ENCODE peak calls at places on chromosomes 13 and 19, in four cellular contexts. One of them, this sample, is unnamed.

GRCh38 chr19:14434157-14434501 is 1.0 kb downstream of the PKN1 start:
- DNase-seq in stimulated activated CD8-positive, alpha-beta memory T cell treated with anti-CD3 and anti-CD28 coated beads, Interleukin-2, amount 100 ng/mL, for 48 hours: no peak
- DNase-seq in EL: no peak
- DNase-seq in testis: peak; percentile 36
- DNase-seq in this sample: no peak

GRCh38 chr13:80475718-80476117 is 134.8 kb upstream of the SPRY2 start:
- DNase-seq in EL: no peak
- DNase-seq in testis: no peak
- DNase-seq in stimulated activated CD8-positive, alpha-beta memory T cell treated with anti-CD3 and anti-CD28 coated beads, Interleukin-2, amount 100 ng/mL, for 48 hours: no peak
- DNase-seq in this sample: no peak

GRCh38 chr19:4456843-4457653 is 546 bp downstream of the UBXN6 start:
- DNase-seq in stimulated activated CD8-positive, alpha-beta memory T cell treated with anti-CD3 and anti-CD28 coated beads, Interleukin-2, amount 100 ng/mL, for 48 hours: peak; percentile 37
- DNase-seq in testis: peak; percentile 67
- DNase-seq in EL: peak; percentile 64
- DNase-seq in this sample: no peak

GRCh38 chr13:85334187-85334586 is 465.0 kb downstream of the SLITRK6 start:
- DNase-seq in EL: no peak
- DNase-seq in stimulated activated CD8-positive, alpha-beta memory T cell treated with anti-CD3 and anti-CD28 coated beads, Interleukin-2, amount 100 ng/mL, for 48 hours: no peak
- DNase-seq in testis: no peak
- DNase-seq in this sample: no peak

GRCh38 chr19:2337329-2337707 is 8.8 kb downstream of the SPPL2B start:
- DNase-seq in testis: peak; percentile 74
- DNase-seq in EL: no peak
- DNase-seq in stimulated activated CD8-positive, alpha-beta memory T cell treated with anti-CD3 and anti-CD28 coated beads, Interleukin-2, amount 100 ng/mL, for 48 hours: no peak
- DNase-seq in this sample: no peak

GRCh38 chr19:53915000-53915399 is 5.9 kb downstream of the CACNG7 start:
- DNase-seq in testis: peak; percentile 43
- DNase-seq in EL: no peak
- DNase-seq in stimulated activated CD8-positive, alpha-beta memory T cell treated with anti-CD3 and anti-CD28 coated beads, Interleukin-2, amount 100 ng/mL, for 48 hours: no peak
- DNase-seq in this sample: no peak

GRCh38 chr19:15457701-15458484 is 6.5 kb downstream of the RASAL3 start:
- DNase-seq in EL: no peak
- DNase-seq in stimulated activated CD8-positive, alpha-beta memory T cell treated with anti-CD3 and anti-CD28 coated beads, Interleukin-2, amount 100 ng/mL, for 48 hours: no peak
- DNase-seq in testis: no peak
- DNase-seq in this sample: no peak

GRCh38 chr19:34487651-34488051 is 6.1 kb downstream of the WTIP start:
- DNase-seq in EL: no peak
- DNase-seq in testis: no peak
- DNase-seq in stimulated activated CD8-positive, alpha-beta memory T cell treated with anti-CD3 and anti-CD28 coated beads, Interleukin-2, amount 100 ng/mL, for 48 hours: no peak
- DNase-seq in this sample: no peak

GRCh38 chr19:41226053-41226873 is 7.2 kb downstream of the AXL start:
- DNase-seq in testis: peak; percentile 95
- DNase-seq in stimulated activated CD8-positive, alpha-beta memory T cell treated with anti-CD3 and anti-CD28 coated beads, Interleukin-2, amount 100 ng/mL, for 48 hours: peak; percentile 26
- DNase-seq in EL: peak; percentile 96
- DNase-seq in this sample: peak; percentile 92

GRCh38 chr19:35853038-35853756 is 893 bp upstream of the NPHS1 start:
- DNase-seq in EL: no peak
- DNase-seq in testis: no peak
- DNase-seq in stimulated activated CD8-positive, alpha-beta memory T cell treated with anti-CD3 and anti-CD28 coated beads, Interleukin-2, amount 100 ng/mL, for 48 hours: no peak
- DNase-seq in this sample: no peak

GRCh38 chr13:102799544-102800144 is 725 bp downstream of the BIVM start:
- DNase-seq in stimulated activated CD8-positive, alpha-beta memory T cell treated with anti-CD3 and anti-CD28 coated beads, Interleukin-2, amount 100 ng/mL, for 48 hours: peak; percentile 8
- DNase-seq in EL: no peak
- DNase-seq in testis: peak; percentile 19
- DNase-seq in this sample: no peak

GRCh38 chr19:37872383-37872782 is 34.0 kb downstream of the WDR87 start:
- DNase-seq in testis: no peak
- DNase-seq in EL: no peak
- DNase-seq in stimulated activated CD8-positive, alpha-beta memory T cell treated with anti-CD3 and anti-CD28 coated beads, Interleukin-2, amount 100 ng/mL, for 48 hours: no peak
- DNase-seq in this sample: no peak

GRCh38 chr19:33064778-33065550 is at the start of gene RHPN2:
- DNase-seq in testis: peak; percentile 55
- DNase-seq in EL: peak; percentile 84
- DNase-seq in stimulated activated CD8-positive, alpha-beta memory T cell treated with anti-CD3 and anti-CD28 coated beads, Interleukin-2, amount 100 ng/mL, for 48 hours: peak; percentile 45
- DNase-seq in this sample: peak; percentile 83

This sample was measured in T1000.